ENCODE peak calls at places on chromosomes 16 and 17, in six cellular contexts. C is HCT116, W is H1, Q is NT2/D1, M is HepG2, V is K562. K is an unnamed sample.

GRCh38 chr16:54197758-54198157 is 88.8 kb downstream of the IRX3 start:
- DNase-seq in C (no peak), W (no peak), Q (no peak), M (no peak), V (no peak), K (no peak)

GRCh38 chr17:42325026-42325425 is 36.7 kb downstream of the STAT5A start:
- DNase-seq in C (peak; percentile 81), W (no peak), Q (no peak), M (no peak), V (no peak), K (no peak)

GRCh38 chr17:37276475-37276874 is 99.3 kb upstream of the C17orf78 start:
- DNase-seq in C (no peak), W (no peak), Q (no peak), M (no peak), V (no peak), K (no peak)

GRCh38 chr16:48536600-48537200 is 73.3 kb downstream of the N4BP1 start:
- DNase-seq in C (no peak), W (no peak), Q (no peak), M (no peak), V (no peak), K (no peak)

GRCh38 chr17:72465191-72466024 is 344.6 kb downstream of the SOX9 start:
- DNase-seq in C (peak; percentile 92), W (no peak), Q (no peak), M (peak; percentile 89), V (no peak), K (peak; percentile 93)

GRCh38 chr17:78379134-78379497 is 667 bp downstream of the PGS1 start:
- DNase-seq in C (no peak), W (no peak), Q (no peak), M (peak; percentile 81), V (no peak), K (no peak)

GRCh38 chr17:27269978-27270377 is 23.9 kb upstream of the WSB1 start:
- DNase-seq in C (no peak), W (no peak), Q (no peak), M (no peak), V (no peak), K (no peak)

GRCh38 chr16:17836868-17837602 is 366.3 kb upstream of the XYLT1 start:
- DNase-seq in C (peak; percentile 54), W (peak; percentile 57), Q (peak; percentile 93), M (peak; percentile 18), V (no peak), K (no peak)

GRCh38 chr17:60752873-60753577 is 75.4 kb downstream of the BCAS3 start:
- DNase-seq in C (no peak), W (no peak), Q (no peak), M (no peak), V (no peak), K (no peak)

GRCh38 chr16:85428168-85428898 is 184.8 kb upstream of the GSE1 start:
- DNase-seq in C (peak; percentile 38), W (peak; percentile 84), Q (no peak), M (no peak), V (peak; percentile 50), K (no peak)

GRCh38 chr17:81443269-81443668 is 48.0 kb downstream of the BAHCC1 start:
- DNase-seq in C (no peak), W (no peak), Q (no peak), M (no peak), V (no peak), K (no peak)

GRCh38 chr17:15659663-15660062 is 24.4 kb downstream of the TRIM16 start:
- DNase-seq in C (peak; percentile 77), W (no peak), Q (no peak), M (no peak), V (no peak), K (no peak)

GRCh38 chr17:77769215-77769614 is 189.3 kb upstream of the TNRC6C start:
- DNase-seq in C (no peak), W (no peak), Q (no peak), M (no peak), V (no peak), K (no peak)

GRCh38 chr17:44178133-44178532 is 7.6 kb downstream of the ASB16 start:
- DNase-seq in C (no peak), W (no peak), Q (no peak), M (no peak), V (no peak), K (no peak)

GRCh38 chr16:79284760-79285159 is 315.8 kb downstream of the MAF start:
- DNase-seq in C (no peak), W (no peak), Q (no peak), M (no peak), V (no peak), K (no peak)

DNA sequence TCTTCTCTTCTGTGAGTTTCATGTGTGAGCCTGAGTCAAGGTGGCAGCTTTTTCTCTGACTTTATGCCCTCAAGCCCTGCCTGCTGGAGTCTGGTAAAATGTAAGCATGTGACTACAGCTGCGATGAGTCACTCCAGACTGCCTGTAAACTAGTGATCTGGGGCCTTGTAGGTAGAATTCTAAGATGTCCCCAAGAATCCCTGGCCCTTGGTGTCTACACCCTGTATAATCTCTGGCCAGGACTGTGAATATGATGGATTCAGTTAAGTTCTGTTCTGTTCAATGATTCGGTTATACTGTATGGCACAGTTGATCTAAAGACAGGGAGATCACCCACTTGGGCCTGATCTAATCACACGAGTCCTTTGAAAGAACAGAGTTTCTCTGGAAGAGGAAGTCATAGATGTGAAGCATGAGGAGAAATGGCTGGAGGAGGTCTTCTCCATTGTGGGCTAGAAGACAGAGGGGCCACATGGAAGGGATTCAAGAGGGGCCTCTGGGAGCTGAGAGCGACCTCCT is 29.8 kb downstream of the PRSS54 start:
- DNase-seq in C (no peak), W (no peak), Q (no peak), M (no peak), V (peak; percentile 69), K (no peak)
- TF ChIP-seq ZNF274 in C (no peak), W (no peak), Q (no peak), M (no peak), V (no peak), K (no peak)

GRCh38 chr17:21119945-21120249 is 6.9 kb upstream of the DHRS7B start:
- DNase-seq in C (no peak), W (no peak), Q (no peak), M (no peak), V (no peak), K (no peak)

GRCh38 chr17:21124096-21124495 is 2.7 kb upstream of the DHRS7B start:
- DNase-seq in C (no peak), W (no peak), Q (no peak), M (no peak), V (no peak), K (no peak)

GRCh38 chr17:21113706-21114105 is 13.1 kb upstream of the DHRS7B start:
- DNase-seq in C (no peak), W (no peak), Q (no peak), M (no peak), V (no peak), K (no peak)

DNA sequence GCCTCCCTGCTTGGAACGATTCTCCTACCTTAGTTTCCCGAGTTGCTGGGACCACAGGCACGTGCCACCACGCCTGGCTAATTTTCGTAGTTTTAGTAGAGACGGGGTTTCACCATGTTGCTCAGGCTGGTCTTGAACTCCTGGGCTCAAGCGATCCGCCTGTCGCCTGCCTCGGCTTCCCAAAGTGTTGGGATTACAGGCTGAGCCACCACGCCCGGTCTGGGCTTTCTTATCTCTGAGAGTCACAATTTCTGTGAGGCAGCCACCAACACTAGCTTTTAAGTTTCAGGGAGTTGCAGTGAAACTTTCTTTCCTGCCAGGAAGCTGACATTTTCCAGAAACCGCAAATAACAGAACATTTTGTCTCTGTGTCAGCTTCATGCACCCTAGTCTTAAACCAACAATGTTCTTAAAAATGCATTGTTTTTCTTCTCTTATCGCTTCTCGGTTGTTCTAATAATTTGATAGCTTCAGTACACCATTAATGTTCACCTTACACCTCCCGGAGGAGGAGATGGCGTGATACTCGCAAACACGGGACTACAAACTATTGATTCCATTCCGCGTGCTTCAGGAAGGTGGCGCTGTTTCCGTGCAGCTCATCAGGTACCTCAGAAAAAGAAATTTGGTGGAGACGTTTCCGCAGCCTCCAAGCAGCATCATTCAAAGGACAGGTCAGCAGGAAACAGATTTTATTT is 7.4 kb upstream of the DHRS7B start:
- DNase-seq in C (peak; percentile 74), W (peak; percentile 76), Q (peak; percentile 67), M (peak; percentile 53), V (peak; percentile 63), K (no peak)
- TF ChIP-seq ZNF274 in C (no peak), W (no peak), Q (no peak), M (no peak), V (no peak), K (no peak)

GRCh38 chr17:39243155-39243554 is 17.4 kb upstream of the STAC2 start:
- DNase-seq in C (no peak), W (no peak), Q (no peak), M (no peak), V (no peak), K (no peak)

GRCh38 chr17:39239640-39240314 is 14.0 kb upstream of the STAC2 start:
- DNase-seq in C (peak; percentile 59), W (peak; percentile 94), Q (no peak), M (peak; percentile 55), V (peak; percentile 72), K (no peak)

GRCh38 chr17:39237586-39237985 is 11.8 kb upstream of the STAC2 start:
- DNase-seq in C (no peak), W (no peak), Q (no peak), M (no peak), V (no peak), K (no peak)

GRCh38 chr17:39244016-39244599 is 18.4 kb upstream of the STAC2 start:
- DNase-seq in C (no peak), W (no peak), Q (no peak), M (no peak), V (no peak), K (no peak)

GRCh38 chr17:39240631-39241030 is 14.9 kb upstream of the STAC2 start:
- DNase-seq in C (no peak), W (no peak), Q (no peak), M (no peak), V (no peak), K (no peak)
- TF ChIP-seq ZNF274 in C (no peak), W (no peak), Q (no peak), M (no peak), V (no peak), K (no peak)

GRCh38 chr16:31456988-31457360 is 2.3 kb upstream of the ARMC5 start:
- DNase-seq in C (no peak), W (no peak), Q (no peak), M (no peak), V (no peak), K (no peak)

GRCh38 chr16:31460582-31461002 is 1.3 kb downstream of the ARMC5 start:
- DNase-seq in C (peak; percentile 56), W (no peak), Q (no peak), M (peak; percentile 54), V (no peak), K (no peak)

GRCh38 chr16:31458835-31459721 is at the start of gene ARMC5:
- DNase-seq in C (peak; percentile 97), W (peak; percentile 93), Q (peak; percentile 97), M (peak; percentile 98), V (peak; percentile 90), K (peak; percentile 90)

GRCh38 chr16:31459722-31460581 is 651 bp downstream of the ARMC5 start:
- DNase-seq in C (peak; percentile 98), W (peak; percentile 100), Q (peak; percentile 99), M (peak; percentile 99), V (peak; percentile 97), K (peak; percentile 96)

GRCh38 chr16:31458073-31458834 is 1.0 kb upstream of the ARMC5 start:
- DNase-seq in C (no peak), W (peak; percentile 64), Q (no peak), M (peak; percentile 95), V (peak; percentile 49), K (no peak)
- TF ChIP-seq ZNF274 in C (no peak), W (no peak), Q (no peak), M (peak; percentile 91), V (no peak), K (no peak)

K was measured in GM12878.